ENCODE peak calls at places on chromosomes 7 and 10, in six cellular contexts. M is GM23338; E is HuH-7.5; J is stimulated activated CD4-positive, alpha-beta T cell treated with anti-CD3 and anti-CD28 coated beads, Interleukin-4, amount 100 ng/mL, for 1 hour; G is A172; N is GM20000. P is an unnamed sample.

GRCh38 chr7:101677421-101678137 is 48.5 kb upstream of the MYL10 start:
- DNase-seq in M (peak), E (no peak), J (no peak), G (peak), N (no peak), P (no peak)

GRCh38 chr7:33933611-33934281 is 28.4 kb downstream of the BMPER start:
- DNase-seq in M (no peak), E (no peak), J (no peak), G (peak), N (no peak), P (no peak)

GRCh38 chr7:100965723-100966541 is 3.4 kb upstream of the MUC12 start:
- DNase-seq in M (peak), E (peak), J (peak), G (no peak), N (peak), P (peak)

GRCh38 chr7:155322530-155322929 is 24.9 kb downstream of the INSIG1 start:
- DNase-seq in M (no peak), E (no peak), J (no peak), G (peak), N (no peak), P (no peak)

GRCh38 chr10:10396601-10397000 is 621.1 kb upstream of the CELF2 start:
- DNase-seq in M (no peak), E (no peak), J (no peak), G (no peak), N (no peak), P (no peak)

GRCh38 chr7:27576360-27576944 is 86.2 kb downstream of the HIBADH start:
- DNase-seq in M (peak), E (peak), J (no peak), G (peak), N (peak), P (no peak)

GRCh38 chr7:155234950-155235789 is 62.5 kb upstream of the INSIG1 start:
- DNase-seq in M (no peak), E (no peak), J (no peak), G (no peak), N (no peak), P (no peak)

GRCh38 chr7:134444961-134445315 is 14.0 kb downstream of the AKR1B1 start:
- DNase-seq in M (no peak), E (no peak), J (no peak), G (no peak), N (no peak), P (no peak)

GRCh38 chr7:2936301-2936700 is 92.2 kb upstream of the GNA12 start:
- DNase-seq in M (no peak), E (no peak), J (no peak), G (no peak), N (no peak), P (no peak)

GRCh38 chr10:49222170-49222569 is 34.0 kb upstream of the TMEM273 start:
- DNase-seq in M (no peak), E (no peak), J (no peak), G (no peak), N (no peak), P (no peak)

GRCh38 chr7:116257156-116257555 is 46.8 kb downstream of the TES start:
- DNase-seq in M (no peak), E (no peak), J (no peak), G (no peak), N (no peak), P (no peak)

GRCh38 chr10:96814264-96814663 is 17.8 kb upstream of the LCOR start:
- DNase-seq in M (no peak), E (no peak), J (no peak), G (peak), N (no peak), P (no peak)

GRCh38 chr10:14604181-14605142 is 170.2 kb downstream of the FAM107B start:
- DNase-seq in M (peak), E (peak), J (peak), G (peak), N (peak), P (peak)

GRCh38 chr10:47404446-47404845 is 20.4 kb upstream of the ZNF488 start:
- DNase-seq in M (peak), E (no peak), J (no peak), G (no peak), N (no peak), P (no peak)

GRCh38 chr7:20742913-20743312 is 43.8 kb downstream of the SP8 start:
- DNase-seq in M (no peak), E (no peak), J (no peak), G (no peak), N (no peak), P (no peak)

GRCh38 chr10:70634011-70634410 is 31.5 kb upstream of the PRF1 start:
- DNase-seq in M (peak), E (no peak), J (no peak), G (peak), N (no peak), P (no peak)

GRCh38 chr7:130923930-130924329 is 189.9 kb upstream of the KLF14 start:
- DNase-seq in M (no peak), E (no peak), J (no peak), G (no peak), N (no peak), P (no peak)